ENCODE peak calls at places on chromosomes 13 and 19, in five cellular contexts. S is H9; Y is activated T-cell treated with anti-CD3 and anti-CD28 coated beads, Interleukin-2, amount 50 U/mL, for 72 hours; T is PC-9; U is occipital lobe. R is an unnamed sample.

GRCh38 chr13:31797154-31797775 is 57.9 kb downstream of the RXFP2 start:
- DNase-seq in S (no peak), Y (no peak), T (no peak), U (no peak), R (no peak)

GRCh38 chr19:47372603-47373002 is 23.5 kb downstream of the DHX34 start:
- DNase-seq in S (no peak), Y (no peak), T (no peak), U (no peak), R (no peak)

GRCh38 chr13:31912641-31913401 is 118.8 kb upstream of the FRY start:
- DNase-seq in S (no peak), Y (no peak), T (peak; percentile 71), U (no peak), R (peak; percentile 33)

GRCh38 chr13:29315847-29316246 is 279.6 kb downstream of the SLC7A1 start:
- DNase-seq in S (no peak), Y (no peak), T (no peak), U (no peak), R (no peak)

GRCh38 chr13:50154697-50155096 is 139.5 kb downstream of the KCNRG start:
- DNase-seq in S (no peak), Y (no peak), T (no peak), U (no peak), R (no peak)

GRCh38 chr13:97266328-97266727 is 44.2 kb downstream of the MBNL2 start:
- DNase-seq in S (peak; percentile 61), Y (no peak), T (no peak), U (no peak), R (no peak)

GRCh38 chr19:1151037-1151716 is 22.9 kb downstream of the SBNO2 start:
- DNase-seq in S (no peak), Y (no peak), T (no peak), U (no peak), R (no peak)

GRCh38 chr19:13930402-13930801 is 7.8 kb downstream of the PODNL1 start:
- DNase-seq in S (no peak), Y (no peak), T (no peak), U (no peak), R (no peak)

GRCh38 chr19:18373892-18374629 is 11.9 kb upstream of the GDF15 start:
- DNase-seq in S (peak; percentile 99), Y (peak; percentile 79), T (peak; percentile 98), U (peak; percentile 75), R (peak; percentile 74)

GRCh38 chr19:35545855-35546381 is 492 bp downstream of the TMEM147 start:
- DNase-seq in S (no peak), Y (peak; percentile 78), T (peak; percentile 37), U (no peak), R (peak; percentile 50)

GRCh38 chr13:38951525-38952313 is 38.9 kb downstream of the STOML3 start:
- DNase-seq in S (no peak), Y (peak; percentile 37), T (no peak), U (no peak), R (no peak)

GRCh38 chr13:38223093-38223492 is 126.6 kb upstream of the UFM1 start:
- DNase-seq in S (no peak), Y (no peak), T (no peak), U (no peak), R (no peak)

GRCh38 chr19:2648528-2648937 is 54.0 kb downstream of the GNG7 start:
- DNase-seq in S (peak; percentile 76), Y (peak; percentile 79), T (peak; percentile 59), U (peak; percentile 67), R (peak; percentile 62)

GRCh38 chr19:44570984-44571684 is 41.7 kb upstream of the CEACAM20 start:
- DNase-seq in S (peak; percentile 77), Y (peak; percentile 77), T (peak; percentile 80), U (peak; percentile 4), R (peak; percentile 95)

GRCh38 chr19:45824041-45824471 is 8.9 kb upstream of the RSPH6A start:
- DNase-seq in S (no peak), Y (no peak), T (no peak), U (peak; percentile 28), R (no peak)

GRCh38 chr19:12939292-12939606 is 840 bp downstream of the CALR start:
- DNase-seq in S (no peak), Y (peak; percentile 41), T (no peak), U (no peak), R (no peak)

GRCh38 chr13:50319603-50320296 is 304.5 kb downstream of the KCNRG start:
- DNase-seq in S (no peak), Y (no peak), T (peak; percentile 77), U (no peak), R (no peak)

GRCh38 chr19:11337080-11337479 is 2.4 kb downstream of the RAB3D start:
- DNase-seq in S (no peak), Y (no peak), T (no peak), U (no peak), R (no peak)

GRCh38 chr13:31007392-31007791 is 74.9 kb downstream of the TEX26 start:
- DNase-seq in S (no peak), Y (no peak), T (no peak), U (peak; percentile 34), R (no peak)

GRCh38 chr19:24054044-24054935 is 32.7 kb upstream of the ZNF254 start:
- DNase-seq in S (no peak), Y (peak; percentile 49), T (peak; percentile 96), U (no peak), R (peak; percentile 99)

GRCh38 chr13:93476175-93476574 is 249.6 kb downstream of the GPC6 start:
- DNase-seq in S (no peak), Y (no peak), T (peak; percentile 75), U (no peak), R (peak; percentile 31)

GRCh38 chr19:898663-899062 is 5.4 kb downstream of the RNU6-9 start:
- DNase-seq in S (no peak), Y (no peak), T (no peak), U (peak; percentile 61), R (peak; percentile 38)

GRCh38 chr13:37132211-37132610 is 26.7 kb upstream of the CSNK1A1L start:
- DNase-seq in S (no peak), Y (no peak), T (no peak), U (no peak), R (peak; percentile 65)

GRCh38 chr19:1884291-1884718 is 991 bp downstream of the ABHD17A start:
- DNase-seq in S (no peak), Y (peak; percentile 43), T (no peak), U (no peak), R (no peak)

GRCh38 chr19:49653466-49653806 is 11.4 kb downstream of the SCAF1 start:
- DNase-seq in S (no peak), Y (no peak), T (no peak), U (no peak), R (no peak)

GRCh38 chr19:45166723-45167252 is 6.0 kb upstream of the NKPD1 start:
- DNase-seq in S (peak; percentile 55), Y (no peak), T (no peak), U (no peak), R (peak; percentile 87)

GRCh38 chr19:7004313-7004931 is 16.8 kb downstream of the MBD3L2B start:
- DNase-seq in S (no peak), Y (peak; percentile 19), T (no peak), U (no peak), R (no peak)

GRCh38 chr13:74825170-74825948 is 656.6 kb downstream of the TBC1D4 start:
- DNase-seq in S (no peak), Y (no peak), T (no peak), U (no peak), R (no peak)

GRCh38 chr19:42628411-42629135 is 33.8 kb upstream of the CEACAM8 start:
- DNase-seq in S (no peak), Y (peak; percentile 50), T (no peak), U (no peak), R (no peak)

GRCh38 chr19:16627194-16627927 is 643 bp downstream of the MED26 start:
- DNase-seq in S (no peak), Y (peak; percentile 30), T (no peak), U (no peak), R (no peak)

GRCh38 chr13:31225998-31226675 is 26.4 kb downstream of the B3GLCT start:
- DNase-seq in S (peak; percentile 49), Y (no peak), T (no peak), U (no peak), R (no peak)

GRCh38 chr13:58977085-58977484 is 1186.6 kb downstream of the DIAPH3 start:
- DNase-seq in S (no peak), Y (no peak), T (no peak), U (no peak), R (no peak)

GRCh38 chr13:100630564-100630963 is 42.0 kb upstream of the GGACT start:
- DNase-seq in S (no peak), Y (no peak), T (no peak), U (peak; percentile 17), R (no peak)

GRCh38 chr19:4534836-4535658 is at the start of gene PLIN5:
- DNase-seq in S (peak; percentile 95), Y (peak; percentile 54), T (peak; percentile 55), U (peak; percentile 47), R (peak; percentile 53)

GRCh38 chr19:48441360-48442050 is 4.3 kb upstream of the GRWD1 start:
- DNase-seq in S (no peak), Y (no peak), T (no peak), U (no peak), R (no peak)

GRCh38 chr13:98839826-98840769 is 87.6 kb upstream of the SLC15A1 start:
- DNase-seq in S (peak; percentile 90), Y (peak; percentile 48), T (no peak), U (peak; percentile 38), R (peak; percentile 86)

R was measured in trophoblast cell.